ENCODE peak calls at places on chromosome 9, in ten cellular contexts. One of them, this sample, is unnamed.

GRCh38 chr9:94867842-94868312 is 141.4 kb downstream of the AOPEP start:
- DNase-seq in A549: peak
- DNase-seq in KBM-7: no peak
- DNase-seq in aorta: no peak
- DNase-seq in NCI-H1092 treated with DMSO at 0.1 percent for 48 hours: no peak
- DNase-seq in activated naive CD4-positive, alpha-beta T cell treated with anti-CD3 and anti-CD28 coated beads, Interleukin-2, amount 50 U/mL, for 16 hours: no peak
- DNase-seq in globus pallidus: no peak
- DNase-seq in activated effector memory CD4-positive, alpha-beta T cell treated with Interleukin-2 at 50 U/mL for 16 hours: no peak
- DNase-seq in GM10248: no peak
- DNase-seq in fibroblast of lung: peak
- DNase-seq in this sample: no peak

GRCh38 chr9:35651964-35652828 is 1.5 kb upstream of the SIT1 start:
- DNase-seq in A549: peak
- DNase-seq in KBM-7: no peak
- DNase-seq in aorta: no peak
- DNase-seq in NCI-H1092 treated with DMSO at 0.1 percent for 48 hours: no peak
- DNase-seq in activated naive CD4-positive, alpha-beta T cell treated with anti-CD3 and anti-CD28 coated beads, Interleukin-2, amount 50 U/mL, for 16 hours: no peak
- DNase-seq in globus pallidus: no peak
- DNase-seq in activated effector memory CD4-positive, alpha-beta T cell treated with Interleukin-2 at 50 U/mL for 16 hours: no peak
- DNase-seq in GM10248: no peak
- DNase-seq in fibroblast of lung: no peak
- DNase-seq in this sample: no peak

GRCh38 chr9:86626802-86627201 is 272.6 kb upstream of the TUT7 start:
- DNase-seq in A549: no peak
- DNase-seq in KBM-7: no peak
- DNase-seq in aorta: no peak
- DNase-seq in NCI-H1092 treated with DMSO at 0.1 percent for 48 hours: no peak
- DNase-seq in activated naive CD4-positive, alpha-beta T cell treated with anti-CD3 and anti-CD28 coated beads, Interleukin-2, amount 50 U/mL, for 16 hours: no peak
- DNase-seq in globus pallidus: no peak
- DNase-seq in activated effector memory CD4-positive, alpha-beta T cell treated with Interleukin-2 at 50 U/mL for 16 hours: no peak
- DNase-seq in GM10248: no peak
- DNase-seq in fibroblast of lung: no peak
- DNase-seq in this sample: no peak

GRCh38 chr9:33676746-33677505 is 118.4 kb upstream of the PRSS3 start:
- DNase-seq in A549: peak
- DNase-seq in KBM-7: peak
- DNase-seq in aorta: peak
- DNase-seq in NCI-H1092 treated with DMSO at 0.1 percent for 48 hours: peak
- DNase-seq in activated naive CD4-positive, alpha-beta T cell treated with anti-CD3 and anti-CD28 coated beads, Interleukin-2, amount 50 U/mL, for 16 hours: peak
- DNase-seq in globus pallidus: peak
- DNase-seq in activated effector memory CD4-positive, alpha-beta T cell treated with Interleukin-2 at 50 U/mL for 16 hours: peak
- DNase-seq in GM10248: peak
- DNase-seq in fibroblast of lung: peak
- DNase-seq in this sample: peak

GRCh38 chr9:107732781-107733529 is 243.4 kb upstream of the KLF4 start:
- DNase-seq in A549: no peak
- DNase-seq in KBM-7: no peak
- DNase-seq in aorta: peak
- DNase-seq in NCI-H1092 treated with DMSO at 0.1 percent for 48 hours: peak
- DNase-seq in activated naive CD4-positive, alpha-beta T cell treated with anti-CD3 and anti-CD28 coated beads, Interleukin-2, amount 50 U/mL, for 16 hours: no peak
- DNase-seq in globus pallidus: peak
- DNase-seq in activated effector memory CD4-positive, alpha-beta T cell treated with Interleukin-2 at 50 U/mL for 16 hours: no peak
- DNase-seq in GM10248: no peak
- DNase-seq in fibroblast of lung: peak
- DNase-seq in this sample: peak

GRCh38 chr9:113462781-113463286 is 693 bp upstream of the RGS3 start:
- DNase-seq in A549: no peak
- DNase-seq in KBM-7: no peak
- DNase-seq in aorta: no peak
- DNase-seq in NCI-H1092 treated with DMSO at 0.1 percent for 48 hours: no peak
- DNase-seq in activated naive CD4-positive, alpha-beta T cell treated with anti-CD3 and anti-CD28 coated beads, Interleukin-2, amount 50 U/mL, for 16 hours: no peak
- DNase-seq in globus pallidus: no peak
- DNase-seq in activated effector memory CD4-positive, alpha-beta T cell treated with Interleukin-2 at 50 U/mL for 16 hours: no peak
- DNase-seq in GM10248: no peak
- DNase-seq in fibroblast of lung: no peak
- DNase-seq in this sample: no peak

GRCh38 chr9:74570879-74571512 is 73.9 kb downstream of the RORB start:
- DNase-seq in A549: peak
- DNase-seq in KBM-7: peak
- DNase-seq in aorta: no peak
- DNase-seq in NCI-H1092 treated with DMSO at 0.1 percent for 48 hours: peak
- DNase-seq in activated naive CD4-positive, alpha-beta T cell treated with anti-CD3 and anti-CD28 coated beads, Interleukin-2, amount 50 U/mL, for 16 hours: no peak
- DNase-seq in globus pallidus: peak
- DNase-seq in activated effector memory CD4-positive, alpha-beta T cell treated with Interleukin-2 at 50 U/mL for 16 hours: no peak
- DNase-seq in GM10248: peak
- DNase-seq in fibroblast of lung: peak
- DNase-seq in this sample: no peak

GRCh38 chr9:133103183-133103986 is 17.7 kb downstream of the RALGDS start:
- DNase-seq in A549: peak
- DNase-seq in KBM-7: peak
- DNase-seq in aorta: peak
- DNase-seq in NCI-H1092 treated with DMSO at 0.1 percent for 48 hours: peak
- DNase-seq in activated naive CD4-positive, alpha-beta T cell treated with anti-CD3 and anti-CD28 coated beads, Interleukin-2, amount 50 U/mL, for 16 hours: peak
- DNase-seq in globus pallidus: peak
- DNase-seq in activated effector memory CD4-positive, alpha-beta T cell treated with Interleukin-2 at 50 U/mL for 16 hours: peak
- DNase-seq in GM10248: peak
- DNase-seq in fibroblast of lung: peak
- DNase-seq in this sample: peak

GRCh38 chr9:133184971-133185370 is 21.3 kb upstream of the GBGT1 start:
- DNase-seq in A549: peak
- DNase-seq in KBM-7: peak
- DNase-seq in aorta: no peak
- DNase-seq in NCI-H1092 treated with DMSO at 0.1 percent for 48 hours: peak
- DNase-seq in activated naive CD4-positive, alpha-beta T cell treated with anti-CD3 and anti-CD28 coated beads, Interleukin-2, amount 50 U/mL, for 16 hours: no peak
- DNase-seq in globus pallidus: peak
- DNase-seq in activated effector memory CD4-positive, alpha-beta T cell treated with Interleukin-2 at 50 U/mL for 16 hours: no peak
- DNase-seq in GM10248: peak
- DNase-seq in fibroblast of lung: peak
- DNase-seq in this sample: peak

GRCh38 chr9:68416891-68417570 is 60.6 kb downstream of the PGM5 start:
- DNase-seq in A549: peak
- DNase-seq in KBM-7: peak
- DNase-seq in aorta: no peak
- DNase-seq in NCI-H1092 treated with DMSO at 0.1 percent for 48 hours: no peak
- DNase-seq in activated naive CD4-positive, alpha-beta T cell treated with anti-CD3 and anti-CD28 coated beads, Interleukin-2, amount 50 U/mL, for 16 hours: no peak
- DNase-seq in globus pallidus: peak
- DNase-seq in activated effector memory CD4-positive, alpha-beta T cell treated with Interleukin-2 at 50 U/mL for 16 hours: no peak
- DNase-seq in GM10248: peak
- DNase-seq in fibroblast of lung: no peak
- DNase-seq in this sample: no peak

GRCh38 chr9:94084314-94084713 is at the start of gene PTPDC1:
- DNase-seq in A549: peak
- DNase-seq in KBM-7: peak
- DNase-seq in aorta: no peak
- DNase-seq in NCI-H1092 treated with DMSO at 0.1 percent for 48 hours: no peak
- DNase-seq in activated naive CD4-positive, alpha-beta T cell treated with anti-CD3 and anti-CD28 coated beads, Interleukin-2, amount 50 U/mL, for 16 hours: no peak
- DNase-seq in globus pallidus: peak
- DNase-seq in activated effector memory CD4-positive, alpha-beta T cell treated with Interleukin-2 at 50 U/mL for 16 hours: no peak
- DNase-seq in GM10248: no peak
- DNase-seq in fibroblast of lung: peak
- DNase-seq in this sample: peak

GRCh38 chr9:76898786-76899185 is 7.1 kb downstream of the PRUNE2 start:
- DNase-seq in A549: no peak
- DNase-seq in KBM-7: no peak
- DNase-seq in aorta: no peak
- DNase-seq in NCI-H1092 treated with DMSO at 0.1 percent for 48 hours: no peak
- DNase-seq in activated naive CD4-positive, alpha-beta T cell treated with anti-CD3 and anti-CD28 coated beads, Interleukin-2, amount 50 U/mL, for 16 hours: no peak
- DNase-seq in globus pallidus: no peak
- DNase-seq in activated effector memory CD4-positive, alpha-beta T cell treated with Interleukin-2 at 50 U/mL for 16 hours: no peak
- DNase-seq in GM10248: no peak
- DNase-seq in fibroblast of lung: no peak
- DNase-seq in this sample: no peak

GRCh38 chr9:115367321-115367720 is 249.4 kb upstream of the TNC start:
- DNase-seq in A549: no peak
- DNase-seq in KBM-7: no peak
- DNase-seq in aorta: no peak
- DNase-seq in NCI-H1092 treated with DMSO at 0.1 percent for 48 hours: no peak
- DNase-seq in activated naive CD4-positive, alpha-beta T cell treated with anti-CD3 and anti-CD28 coated beads, Interleukin-2, amount 50 U/mL, for 16 hours: no peak
- DNase-seq in globus pallidus: no peak
- DNase-seq in activated effector memory CD4-positive, alpha-beta T cell treated with Interleukin-2 at 50 U/mL for 16 hours: no peak
- DNase-seq in GM10248: no peak
- DNase-seq in fibroblast of lung: peak
- DNase-seq in this sample: no peak

GRCh38 chr9:110189559-110190311 is 18.2 kb downstream of the C9orf152 start:
- DNase-seq in A549: no peak
- DNase-seq in KBM-7: no peak
- DNase-seq in aorta: no peak
- DNase-seq in NCI-H1092 treated with DMSO at 0.1 percent for 48 hours: no peak
- DNase-seq in activated naive CD4-positive, alpha-beta T cell treated with anti-CD3 and anti-CD28 coated beads, Interleukin-2, amount 50 U/mL, for 16 hours: no peak
- DNase-seq in globus pallidus: no peak
- DNase-seq in activated effector memory CD4-positive, alpha-beta T cell treated with Interleukin-2 at 50 U/mL for 16 hours: no peak
- DNase-seq in GM10248: no peak
- DNase-seq in fibroblast of lung: no peak
- DNase-seq in this sample: no peak

GRCh38 chr9:7150153-7150890 is 392.5 kb downstream of the KDM4C start:
- DNase-seq in A549: no peak
- DNase-seq in KBM-7: peak
- DNase-seq in aorta: no peak
- DNase-seq in NCI-H1092 treated with DMSO at 0.1 percent for 48 hours: no peak
- DNase-seq in activated naive CD4-positive, alpha-beta T cell treated with anti-CD3 and anti-CD28 coated beads, Interleukin-2, amount 50 U/mL, for 16 hours: no peak
- DNase-seq in globus pallidus: no peak
- DNase-seq in activated effector memory CD4-positive, alpha-beta T cell treated with Interleukin-2 at 50 U/mL for 16 hours: peak
- DNase-seq in GM10248: no peak
- DNase-seq in fibroblast of lung: no peak
- DNase-seq in this sample: no peak

GRCh38 chr9:88593537-88594185 is 58.7 kb downstream of the NXNL2 start:
- DNase-seq in A549: peak
- DNase-seq in KBM-7: peak
- DNase-seq in aorta: no peak
- DNase-seq in NCI-H1092 treated with DMSO at 0.1 percent for 48 hours: peak
- DNase-seq in activated naive CD4-positive, alpha-beta T cell treated with anti-CD3 and anti-CD28 coated beads, Interleukin-2, amount 50 U/mL, for 16 hours: peak
- DNase-seq in globus pallidus: no peak
- DNase-seq in activated effector memory CD4-positive, alpha-beta T cell treated with Interleukin-2 at 50 U/mL for 16 hours: no peak
- DNase-seq in GM10248: peak
- DNase-seq in fibroblast of lung: peak
- DNase-seq in this sample: peak

GRCh38 chr9:135227641-135228251 is 140.3 kb downstream of the OLFM1 start:
- DNase-seq in A549: no peak
- DNase-seq in KBM-7: no peak
- DNase-seq in aorta: peak
- DNase-seq in NCI-H1092 treated with DMSO at 0.1 percent for 48 hours: no peak
- DNase-seq in activated naive CD4-positive, alpha-beta T cell treated with anti-CD3 and anti-CD28 coated beads, Interleukin-2, amount 50 U/mL, for 16 hours: no peak
- DNase-seq in globus pallidus: no peak
- DNase-seq in activated effector memory CD4-positive, alpha-beta T cell treated with Interleukin-2 at 50 U/mL for 16 hours: no peak
- DNase-seq in GM10248: no peak
- DNase-seq in fibroblast of lung: no peak
- DNase-seq in this sample: no peak

GRCh38 chr9:73853547-73853946 is 643.6 kb upstream of the RORB start:
- DNase-seq in A549: no peak
- DNase-seq in KBM-7: no peak
- DNase-seq in aorta: no peak
- DNase-seq in NCI-H1092 treated with DMSO at 0.1 percent for 48 hours: no peak
- DNase-seq in activated naive CD4-positive, alpha-beta T cell treated with anti-CD3 and anti-CD28 coated beads, Interleukin-2, amount 50 U/mL, for 16 hours: no peak
- DNase-seq in globus pallidus: no peak
- DNase-seq in activated effector memory CD4-positive, alpha-beta T cell treated with Interleukin-2 at 50 U/mL for 16 hours: no peak
- DNase-seq in GM10248: no peak
- DNase-seq in fibroblast of lung: no peak
- DNase-seq in this sample: no peak

GRCh38 chr9:74498616-74499095 is 1.5 kb downstream of the RORB start:
- DNase-seq in A549: no peak
- DNase-seq in KBM-7: no peak
- DNase-seq in aorta: no peak
- DNase-seq in NCI-H1092 treated with DMSO at 0.1 percent for 48 hours: no peak
- DNase-seq in activated naive CD4-positive, alpha-beta T cell treated with anti-CD3 and anti-CD28 coated beads, Interleukin-2, amount 50 U/mL, for 16 hours: no peak
- DNase-seq in globus pallidus: no peak
- DNase-seq in activated effector memory CD4-positive, alpha-beta T cell treated with Interleukin-2 at 50 U/mL for 16 hours: no peak
- DNase-seq in GM10248: peak
- DNase-seq in fibroblast of lung: peak
- DNase-seq in this sample: no peak

GRCh38 chr9:77224750-77225312 is 47.5 kb downstream of the VPS13A start:
- DNase-seq in A549: no peak
- DNase-seq in KBM-7: no peak
- DNase-seq in aorta: no peak
- DNase-seq in NCI-H1092 treated with DMSO at 0.1 percent for 48 hours: no peak
- DNase-seq in activated naive CD4-positive, alpha-beta T cell treated with anti-CD3 and anti-CD28 coated beads, Interleukin-2, amount 50 U/mL, for 16 hours: no peak
- DNase-seq in globus pallidus: no peak
- DNase-seq in activated effector memory CD4-positive, alpha-beta T cell treated with Interleukin-2 at 50 U/mL for 16 hours: no peak
- DNase-seq in GM10248: no peak
- DNase-seq in fibroblast of lung: peak
- DNase-seq in this sample: no peak

GRCh38 chr9:91024841-91025240 is 223.2 kb downstream of the SYK start:
- DNase-seq in A549: no peak
- DNase-seq in KBM-7: no peak
- DNase-seq in aorta: no peak
- DNase-seq in NCI-H1092 treated with DMSO at 0.1 percent for 48 hours: no peak
- DNase-seq in activated naive CD4-positive, alpha-beta T cell treated with anti-CD3 and anti-CD28 coated beads, Interleukin-2, amount 50 U/mL, for 16 hours: no peak
- DNase-seq in globus pallidus: no peak
- DNase-seq in activated effector memory CD4-positive, alpha-beta T cell treated with Interleukin-2 at 50 U/mL for 16 hours: no peak
- DNase-seq in GM10248: no peak
- DNase-seq in fibroblast of lung: no peak
- DNase-seq in this sample: no peak

GRCh38 chr9:120729796-120730195 is 15.5 kb upstream of the MEGF9 start:
- DNase-seq in A549: peak
- DNase-seq in KBM-7: peak
- DNase-seq in aorta: no peak
- DNase-seq in NCI-H1092 treated with DMSO at 0.1 percent for 48 hours: no peak
- DNase-seq in activated naive CD4-positive, alpha-beta T cell treated with anti-CD3 and anti-CD28 coated beads, Interleukin-2, amount 50 U/mL, for 16 hours: no peak
- DNase-seq in globus pallidus: no peak
- DNase-seq in activated effector memory CD4-positive, alpha-beta T cell treated with Interleukin-2 at 50 U/mL for 16 hours: no peak
- DNase-seq in GM10248: no peak
- DNase-seq in fibroblast of lung: no peak
- DNase-seq in this sample: no peak

GRCh38 chr9:89500008-89500407 is 2.1 kb upstream of the SEMA4D start:
- DNase-seq in A549: no peak
- DNase-seq in KBM-7: no peak
- DNase-seq in aorta: no peak
- DNase-seq in NCI-H1092 treated with DMSO at 0.1 percent for 48 hours: no peak
- DNase-seq in activated naive CD4-positive, alpha-beta T cell treated with anti-CD3 and anti-CD28 coated beads, Interleukin-2, amount 50 U/mL, for 16 hours: no peak
- DNase-seq in globus pallidus: no peak
- DNase-seq in activated effector memory CD4-positive, alpha-beta T cell treated with Interleukin-2 at 50 U/mL for 16 hours: no peak
- DNase-seq in GM10248: no peak
- DNase-seq in fibroblast of lung: no peak
- DNase-seq in this sample: no peak

GRCh38 chr9:124420991-124421543 is 5.8 kb upstream of the PSMB7 start:
- DNase-seq in A549: peak
- DNase-seq in KBM-7: no peak
- DNase-seq in aorta: no peak
- DNase-seq in NCI-H1092 treated with DMSO at 0.1 percent for 48 hours: peak
- DNase-seq in activated naive CD4-positive, alpha-beta T cell treated with anti-CD3 and anti-CD28 coated beads, Interleukin-2, amount 50 U/mL, for 16 hours: no peak
- DNase-seq in globus pallidus: no peak
- DNase-seq in activated effector memory CD4-positive, alpha-beta T cell treated with Interleukin-2 at 50 U/mL for 16 hours: no peak
- DNase-seq in GM10248: no peak
- DNase-seq in fibroblast of lung: no peak
- DNase-seq in this sample: no peak

GRCh38 chr9:125580701-125581286 is 126.2 kb downstream of the MAPKAP1 start:
- DNase-seq in A549: no peak
- DNase-seq in KBM-7: no peak
- DNase-seq in aorta: no peak
- DNase-seq in NCI-H1092 treated with DMSO at 0.1 percent for 48 hours: no peak
- DNase-seq in activated naive CD4-positive, alpha-beta T cell treated with anti-CD3 and anti-CD28 coated beads, Interleukin-2, amount 50 U/mL, for 16 hours: no peak
- DNase-seq in globus pallidus: no peak
- DNase-seq in activated effector memory CD4-positive, alpha-beta T cell treated with Interleukin-2 at 50 U/mL for 16 hours: no peak
- DNase-seq in GM10248: no peak
- DNase-seq in fibroblast of lung: no peak
- DNase-seq in this sample: no peak

GRCh38 chr9:81754245-81754644 is 64.9 kb upstream of the TLE1 start:
- DNase-seq in A549: peak
- DNase-seq in KBM-7: no peak
- DNase-seq in aorta: no peak
- DNase-seq in NCI-H1092 treated with DMSO at 0.1 percent for 48 hours: no peak
- DNase-seq in activated naive CD4-positive, alpha-beta T cell treated with anti-CD3 and anti-CD28 coated beads, Interleukin-2, amount 50 U/mL, for 16 hours: no peak
- DNase-seq in globus pallidus: no peak
- DNase-seq in activated effector memory CD4-positive, alpha-beta T cell treated with Interleukin-2 at 50 U/mL for 16 hours: no peak
- DNase-seq in GM10248: no peak
- DNase-seq in fibroblast of lung: peak
- DNase-seq in this sample: no peak

GRCh38 chr9:129863059-129863690 is 27.9 kb downstream of the USP20 start:
- DNase-seq in A549: no peak
- DNase-seq in KBM-7: peak
- DNase-seq in aorta: no peak
- DNase-seq in NCI-H1092 treated with DMSO at 0.1 percent for 48 hours: no peak
- DNase-seq in activated naive CD4-positive, alpha-beta T cell treated with anti-CD3 and anti-CD28 coated beads, Interleukin-2, amount 50 U/mL, for 16 hours: peak
- DNase-seq in globus pallidus: no peak
- DNase-seq in activated effector memory CD4-positive, alpha-beta T cell treated with Interleukin-2 at 50 U/mL for 16 hours: peak
- DNase-seq in GM10248: no peak
- DNase-seq in fibroblast of lung: peak
- DNase-seq in this sample: no peak

GRCh38 chr9:94885854-94886447 is 159.5 kb downstream of the AOPEP start:
- DNase-seq in A549: no peak
- DNase-seq in KBM-7: no peak
- DNase-seq in aorta: no peak
- DNase-seq in NCI-H1092 treated with DMSO at 0.1 percent for 48 hours: no peak
- DNase-seq in activated naive CD4-positive, alpha-beta T cell treated with anti-CD3 and anti-CD28 coated beads, Interleukin-2, amount 50 U/mL, for 16 hours: no peak
- DNase-seq in globus pallidus: no peak
- DNase-seq in activated effector memory CD4-positive, alpha-beta T cell treated with Interleukin-2 at 50 U/mL for 16 hours: no peak
- DNase-seq in GM10248: no peak
- DNase-seq in fibroblast of lung: no peak
- DNase-seq in this sample: no peak